ENCODE peak calls at places on chromosome 7, in ten cellular contexts. One of them, this sample, is unnamed.

GRCh38 chr7:80412842-80413241 is 99.0 kb downstream of the GNAT3 start:
- DNase-seq in astrocyte of the spinal cord: no peak
- DNase-seq in OCI-LY7: no peak
- DNase-seq in ovary: no peak
- DNase-seq in fibroblast of lung: peak; percentile 45
- DNase-seq in choroid plexus epithelial cell: peak; percentile 46
- DNase-seq in transverse colon: no peak
- DNase-seq in GM23338: no peak
- DNase-seq in psoas muscle: no peak
- DNase-seq in PC-3: peak; percentile 70
- DNase-seq in this sample: peak; percentile 34

GRCh38 chr7:55109384-55110167 is 90.8 kb downstream of the EGFR start:
- DNase-seq in astrocyte of the spinal cord: peak; percentile 60
- DNase-seq in OCI-LY7: no peak
- DNase-seq in ovary: no peak
- DNase-seq in fibroblast of lung: peak; percentile 73
- DNase-seq in choroid plexus epithelial cell: peak; percentile 77
- DNase-seq in transverse colon: no peak
- DNase-seq in GM23338: peak; percentile 42
- DNase-seq in psoas muscle: no peak
- DNase-seq in PC-3: peak; percentile 91
- DNase-seq in this sample: no peak

GRCh38 chr7:131244259-131244852 is 83.3 kb upstream of the MKLN1 start:
- DNase-seq in astrocyte of the spinal cord: peak; percentile 97
- DNase-seq in OCI-LY7: no peak
- DNase-seq in ovary: peak; percentile 67
- DNase-seq in fibroblast of lung: peak; percentile 97
- DNase-seq in choroid plexus epithelial cell: peak; percentile 97
- DNase-seq in transverse colon: peak; percentile 17
- DNase-seq in GM23338: peak; percentile 9
- DNase-seq in psoas muscle: peak; percentile 61
- DNase-seq in PC-3: peak; percentile 84
- DNase-seq in this sample: peak; percentile 81

GRCh38 chr7:47954231-47954911 is 6.1 kb upstream of the PKD1L1 start:
- DNase-seq in astrocyte of the spinal cord: peak; percentile 92
- DNase-seq in OCI-LY7: no peak
- DNase-seq in ovary: no peak
- DNase-seq in fibroblast of lung: peak; percentile 96
- DNase-seq in choroid plexus epithelial cell: peak; percentile 46
- DNase-seq in transverse colon: no peak
- DNase-seq in GM23338: no peak
- DNase-seq in psoas muscle: no peak
- DNase-seq in PC-3: no peak
- DNase-seq in this sample: no peak

GRCh38 chr7:68121655-68122054 is 1125.0 kb downstream of the TYW1 start:
- DNase-seq in astrocyte of the spinal cord: no peak
- DNase-seq in OCI-LY7: no peak
- DNase-seq in ovary: no peak
- DNase-seq in fibroblast of lung: no peak
- DNase-seq in choroid plexus epithelial cell: no peak
- DNase-seq in transverse colon: no peak
- DNase-seq in GM23338: no peak
- DNase-seq in psoas muscle: no peak
- DNase-seq in PC-3: no peak
- DNase-seq in this sample: no peak

GRCh38 chr7:30703756-30704155 is 21.5 kb upstream of the CRHR2 start:
- DNase-seq in astrocyte of the spinal cord: no peak
- DNase-seq in OCI-LY7: no peak
- DNase-seq in ovary: no peak
- DNase-seq in fibroblast of lung: no peak
- DNase-seq in choroid plexus epithelial cell: no peak
- DNase-seq in transverse colon: no peak
- DNase-seq in GM23338: no peak
- DNase-seq in psoas muscle: no peak
- DNase-seq in PC-3: no peak
- DNase-seq in this sample: no peak

GRCh38 chr7:34787586-34787985 is 129.6 kb downstream of the NPSR1 start:
- DNase-seq in astrocyte of the spinal cord: no peak
- DNase-seq in OCI-LY7: no peak
- DNase-seq in ovary: no peak
- DNase-seq in fibroblast of lung: no peak
- DNase-seq in choroid plexus epithelial cell: no peak
- DNase-seq in transverse colon: no peak
- DNase-seq in GM23338: no peak
- DNase-seq in psoas muscle: no peak
- DNase-seq in PC-3: no peak
- DNase-seq in this sample: no peak

GRCh38 chr7:78018541-78019456 is 220.2 kb downstream of the PHTF2 start:
- DNase-seq in astrocyte of the spinal cord: peak; percentile 45
- DNase-seq in OCI-LY7: no peak
- DNase-seq in ovary: peak; percentile 67
- DNase-seq in fibroblast of lung: peak; percentile 57
- DNase-seq in choroid plexus epithelial cell: peak; percentile 35
- DNase-seq in transverse colon: peak; percentile 44
- DNase-seq in GM23338: peak; percentile 37
- DNase-seq in psoas muscle: peak; percentile 39
- DNase-seq in PC-3: peak; percentile 20
- DNase-seq in this sample: no peak

GRCh38 chr7:128322040-128322643 is 21.6 kb downstream of the RBM28 start:
- DNase-seq in astrocyte of the spinal cord: peak; percentile 32
- DNase-seq in OCI-LY7: peak; percentile 41
- DNase-seq in ovary: no peak
- DNase-seq in fibroblast of lung: peak; percentile 51
- DNase-seq in choroid plexus epithelial cell: peak; percentile 74
- DNase-seq in transverse colon: no peak
- DNase-seq in GM23338: peak; percentile 61
- DNase-seq in psoas muscle: no peak
- DNase-seq in PC-3: peak; percentile 53
- DNase-seq in this sample: no peak

GRCh38 chr7:88141025-88141424 is 78.8 kb downstream of the SRI start:
- DNase-seq in astrocyte of the spinal cord: no peak
- DNase-seq in OCI-LY7: no peak
- DNase-seq in ovary: no peak
- DNase-seq in fibroblast of lung: peak; percentile 9
- DNase-seq in choroid plexus epithelial cell: no peak
- DNase-seq in transverse colon: peak; percentile 25
- DNase-seq in GM23338: peak; percentile 51
- DNase-seq in psoas muscle: no peak
- DNase-seq in PC-3: peak; percentile 52
- DNase-seq in this sample: no peak

GRCh38 chr7:126755381-126755780 is 497.4 kb downstream of the GRM8 start:
- DNase-seq in astrocyte of the spinal cord: no peak
- DNase-seq in OCI-LY7: no peak
- DNase-seq in ovary: no peak
- DNase-seq in fibroblast of lung: no peak
- DNase-seq in choroid plexus epithelial cell: no peak
- DNase-seq in transverse colon: no peak
- DNase-seq in GM23338: no peak
- DNase-seq in psoas muscle: no peak
- DNase-seq in PC-3: no peak
- DNase-seq in this sample: no peak

GRCh38 chr7:49001610-49002033 is 77.3 kb downstream of the CDC14C start:
- DNase-seq in astrocyte of the spinal cord: no peak
- DNase-seq in OCI-LY7: peak; percentile 83
- DNase-seq in ovary: peak; percentile 18
- DNase-seq in fibroblast of lung: peak; percentile 2
- DNase-seq in choroid plexus epithelial cell: peak; percentile 1
- DNase-seq in transverse colon: peak; percentile 9
- DNase-seq in GM23338: peak; percentile 91
- DNase-seq in psoas muscle: no peak
- DNase-seq in PC-3: peak; percentile 73
- DNase-seq in this sample: no peak

GRCh38 chr7:17153571-17153970 is 144.9 kb upstream of the AHR start:
- DNase-seq in astrocyte of the spinal cord: no peak
- DNase-seq in OCI-LY7: no peak
- DNase-seq in ovary: no peak
- DNase-seq in fibroblast of lung: no peak
- DNase-seq in choroid plexus epithelial cell: peak; percentile 13
- DNase-seq in transverse colon: no peak
- DNase-seq in GM23338: no peak
- DNase-seq in psoas muscle: no peak
- DNase-seq in PC-3: no peak
- DNase-seq in this sample: no peak

GRCh38 chr7:17159500-17160037 is 138.9 kb upstream of the AHR start:
- DNase-seq in astrocyte of the spinal cord: no peak
- DNase-seq in OCI-LY7: no peak
- DNase-seq in ovary: no peak
- DNase-seq in fibroblast of lung: no peak
- DNase-seq in choroid plexus epithelial cell: no peak
- DNase-seq in transverse colon: no peak
- DNase-seq in GM23338: no peak
- DNase-seq in psoas muscle: no peak
- DNase-seq in PC-3: no peak
- DNase-seq in this sample: no peak

GRCh38 chr7:17152698-17153097 is 145.8 kb upstream of the AHR start:
- DNase-seq in astrocyte of the spinal cord: no peak
- DNase-seq in OCI-LY7: no peak
- DNase-seq in ovary: no peak
- DNase-seq in fibroblast of lung: no peak
- DNase-seq in choroid plexus epithelial cell: no peak
- DNase-seq in transverse colon: no peak
- DNase-seq in GM23338: no peak
- DNase-seq in psoas muscle: no peak
- DNase-seq in PC-3: no peak
- DNase-seq in this sample: no peak

GRCh38 chr7:17155529-17155928 is 142.9 kb upstream of the AHR start:
- DNase-seq in astrocyte of the spinal cord: no peak
- DNase-seq in OCI-LY7: no peak
- DNase-seq in ovary: no peak
- DNase-seq in fibroblast of lung: no peak
- DNase-seq in choroid plexus epithelial cell: no peak
- DNase-seq in transverse colon: no peak
- DNase-seq in GM23338: no peak
- DNase-seq in psoas muscle: no peak
- DNase-seq in PC-3: no peak
- DNase-seq in this sample: no peak

DNA sequence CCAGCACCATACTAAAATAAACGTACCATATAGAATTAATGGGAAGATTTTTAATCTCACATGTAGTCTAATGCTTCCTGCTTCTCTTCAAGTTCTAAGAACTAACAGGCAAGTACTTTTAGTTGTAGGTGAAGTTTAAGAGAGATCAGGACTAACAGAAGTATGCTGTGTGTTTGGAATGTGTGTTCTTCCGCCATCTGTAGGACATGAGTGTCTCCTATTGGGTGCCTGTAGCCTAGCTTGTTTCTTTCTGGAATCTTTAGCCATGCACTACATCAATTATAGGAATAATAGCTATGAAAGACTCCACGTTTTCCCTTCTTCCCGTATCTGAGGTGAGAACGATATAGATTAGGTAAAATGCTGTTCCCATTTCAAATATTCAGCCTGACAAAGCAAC is 140.2 kb upstream of the AHR start:
- DNase-seq in astrocyte of the spinal cord: no peak
- DNase-seq in OCI-LY7: no peak
- DNase-seq in ovary: no peak
- DNase-seq in fibroblast of lung: no peak
- DNase-seq in choroid plexus epithelial cell: peak; percentile 13
- DNase-seq in transverse colon: no peak
- DNase-seq in GM23338: peak; percentile 12
- DNase-seq in psoas muscle: no peak
- DNase-seq in PC-3: no peak
- DNase-seq in this sample: no peak
- TF ChIP-seq CTCF in astrocyte of the spinal cord: no peak
- TF ChIP-seq CTCF in OCI-LY7: no peak
- TF ChIP-seq CTCF in ovary: no peak
- TF ChIP-seq CTCF in fibroblast of lung: no peak
- TF ChIP-seq CTCF in choroid plexus epithelial cell: no peak
- TF ChIP-seq CTCF in transverse colon: no peak
- TF ChIP-seq CTCF in GM23338: no peak
- TF ChIP-seq CTCF in psoas muscle: no peak
- TF ChIP-seq CTCF in PC-3: peak; percentile 21
- TF ChIP-seq CTCF in this sample: no peak

GRCh38 chr7:122457325-122457724 is 152.8 kb upstream of the FEZF1 start:
- DNase-seq in astrocyte of the spinal cord: no peak
- DNase-seq in OCI-LY7: no peak
- DNase-seq in ovary: no peak
- DNase-seq in fibroblast of lung: no peak
- DNase-seq in choroid plexus epithelial cell: no peak
- DNase-seq in transverse colon: no peak
- DNase-seq in GM23338: no peak
- DNase-seq in psoas muscle: no peak
- DNase-seq in PC-3: no peak
- DNase-seq in this sample: no peak
- H3K4me3 ChIP-seq in astrocyte of the spinal cord: no peak overlapping the region
- H3K4me3 ChIP-seq in OCI-LY7: no peak overlapping the region
- H3K4me3 ChIP-seq in ovary: no peak overlapping the region
- H3K4me3 ChIP-seq in fibroblast of lung: no peak overlapping the region
- H3K4me3 ChIP-seq in choroid plexus epithelial cell: no peak overlapping the region
- H3K4me3 ChIP-seq in transverse colon: no peak overlapping the region
- H3K4me3 ChIP-seq in GM23338: no peak overlapping the region
- H3K4me3 ChIP-seq in psoas muscle: no peak overlapping the region
- H3K4me3 ChIP-seq in PC-3: no peak overlapping the region
- H3K4me3 ChIP-seq in this sample: no peak overlapping the region

GRCh38 chr7:99278180-99278579 is 5.5 kb downstream of the MYH16 start:
- DNase-seq in astrocyte of the spinal cord: no peak
- DNase-seq in OCI-LY7: no peak
- DNase-seq in ovary: no peak
- DNase-seq in fibroblast of lung: no peak
- DNase-seq in choroid plexus epithelial cell: no peak
- DNase-seq in transverse colon: no peak
- DNase-seq in GM23338: no peak
- DNase-seq in psoas muscle: no peak
- DNase-seq in PC-3: no peak
- DNase-seq in this sample: no peak
- TF ChIP-seq CTCF in astrocyte of the spinal cord: no peak
- TF ChIP-seq CTCF in OCI-LY7: no peak
- TF ChIP-seq CTCF in ovary: no peak
- TF ChIP-seq CTCF in fibroblast of lung: no peak
- TF ChIP-seq CTCF in choroid plexus epithelial cell: peak; percentile 31
- TF ChIP-seq CTCF in transverse colon: no peak
- TF ChIP-seq CTCF in GM23338: peak; percentile 21
- TF ChIP-seq CTCF in psoas muscle: no peak
- TF ChIP-seq CTCF in PC-3: peak; percentile 13
- TF ChIP-seq CTCF in this sample: no peak

GRCh38 chr7:153044981-153045380 is 285.4 kb downstream of the ACTR3B start:
- DNase-seq in astrocyte of the spinal cord: no peak
- DNase-seq in OCI-LY7: no peak
- DNase-seq in ovary: no peak
- DNase-seq in fibroblast of lung: no peak
- DNase-seq in choroid plexus epithelial cell: no peak
- DNase-seq in transverse colon: no peak
- DNase-seq in GM23338: no peak
- DNase-seq in psoas muscle: no peak
- DNase-seq in PC-3: no peak
- DNase-seq in this sample: no peak
- H3K4me3 ChIP-seq in astrocyte of the spinal cord: no peak overlapping the region
- H3K4me3 ChIP-seq in OCI-LY7: no peak overlapping the region
- H3K4me3 ChIP-seq in ovary: no peak overlapping the region
- H3K4me3 ChIP-seq in fibroblast of lung: no peak overlapping the region
- H3K4me3 ChIP-seq in choroid plexus epithelial cell: no peak overlapping the region
- H3K4me3 ChIP-seq in transverse colon: no peak overlapping the region
- H3K4me3 ChIP-seq in GM23338: no peak overlapping the region
- H3K4me3 ChIP-seq in psoas muscle: no peak overlapping the region
- H3K4me3 ChIP-seq in PC-3: no peak overlapping the region
- H3K4me3 ChIP-seq in this sample: no peak overlapping the region

This sample was measured in AG04449.